ENCODE peak calls at places on chromosomes 13 and 19, in eight cellular contexts. One of them, this sample, is unnamed.

GRCh38 chr13:35500071-35500595 is 23.6 kb upstream of the MAB21L1 start:
- DNase-seq in erythroblast: no peak
- DNase-seq in amniotic epithelial cell: no peak
- DNase-seq in K562: no peak
- DNase-seq in kidney epithelial cell: no peak
- DNase-seq in stimulated activated CD8-positive, alpha-beta memory T cell treated with anti-CD3 and anti-CD28 coated beads, Interleukin-4, amount 100 ng/mL, for 1 hour: no peak
- DNase-seq in NCI-H1092: no peak
- DNase-seq in activated T-helper 2 cell treated with anti-CD3 and anti-CD28 coated beads, Interferon-gamma antibody, Interleukin-2, Interleukin-4, amounts not matched to agents 10 μg/mL and 5 μg/mL and 100 μg/mL, durations not matched to agents 14 hours and 24 hours and 36 hours: no peak
- DNase-seq in this sample: no peak

GRCh38 chr13:58949646-58950045 is 1214.1 kb downstream of the DIAPH3 start:
- DNase-seq in erythroblast: no peak
- DNase-seq in amniotic epithelial cell: no peak
- DNase-seq in K562: no peak
- DNase-seq in kidney epithelial cell: no peak
- DNase-seq in stimulated activated CD8-positive, alpha-beta memory T cell treated with anti-CD3 and anti-CD28 coated beads, Interleukin-4, amount 100 ng/mL, for 1 hour: no peak
- DNase-seq in NCI-H1092: no peak
- DNase-seq in activated T-helper 2 cell treated with anti-CD3 and anti-CD28 coated beads, Interferon-gamma antibody, Interleukin-2, Interleukin-4, amounts not matched to agents 10 μg/mL and 5 μg/mL and 100 μg/mL, durations not matched to agents 14 hours and 24 hours and 36 hours: no peak
- DNase-seq in this sample: no peak

GRCh38 chr13:43153436-43154082 is 130.2 kb downstream of the DNAJC15 start:
- DNase-seq in erythroblast: no peak
- DNase-seq in amniotic epithelial cell: peak
- DNase-seq in K562: no peak
- DNase-seq in kidney epithelial cell: peak
- DNase-seq in stimulated activated CD8-positive, alpha-beta memory T cell treated with anti-CD3 and anti-CD28 coated beads, Interleukin-4, amount 100 ng/mL, for 1 hour: no peak
- DNase-seq in NCI-H1092: no peak
- DNase-seq in activated T-helper 2 cell treated with anti-CD3 and anti-CD28 coated beads, Interferon-gamma antibody, Interleukin-2, Interleukin-4, amounts not matched to agents 10 μg/mL and 5 μg/mL and 100 μg/mL, durations not matched to agents 14 hours and 24 hours and 36 hours: no peak
- DNase-seq in this sample: peak

GRCh38 chr19:54160182-54160811 is 776 bp upstream of the LENG1 start:
- DNase-seq in erythroblast: no peak
- DNase-seq in amniotic epithelial cell: no peak
- DNase-seq in K562: peak
- DNase-seq in kidney epithelial cell: no peak
- DNase-seq in stimulated activated CD8-positive, alpha-beta memory T cell treated with anti-CD3 and anti-CD28 coated beads, Interleukin-4, amount 100 ng/mL, for 1 hour: no peak
- DNase-seq in NCI-H1092: no peak
- DNase-seq in activated T-helper 2 cell treated with anti-CD3 and anti-CD28 coated beads, Interferon-gamma antibody, Interleukin-2, Interleukin-4, amounts not matched to agents 10 μg/mL and 5 μg/mL and 100 μg/mL, durations not matched to agents 14 hours and 24 hours and 36 hours: no peak
- DNase-seq in this sample: peak

GRCh38 chr13:95288899-95289500 is 12.3 kb downstream of the ABCC4 start:
- DNase-seq in erythroblast: no peak
- DNase-seq in amniotic epithelial cell: no peak
- DNase-seq in K562: no peak
- DNase-seq in kidney epithelial cell: no peak
- DNase-seq in stimulated activated CD8-positive, alpha-beta memory T cell treated with anti-CD3 and anti-CD28 coated beads, Interleukin-4, amount 100 ng/mL, for 1 hour: no peak
- DNase-seq in NCI-H1092: no peak
- DNase-seq in activated T-helper 2 cell treated with anti-CD3 and anti-CD28 coated beads, Interferon-gamma antibody, Interleukin-2, Interleukin-4, amounts not matched to agents 10 μg/mL and 5 μg/mL and 100 μg/mL, durations not matched to agents 14 hours and 24 hours and 36 hours: no peak
- DNase-seq in this sample: peak

GRCh38 chr19:17610384-17610783 is 54.9 kb downstream of the COLGALT1 start:
- DNase-seq in erythroblast: peak
- DNase-seq in amniotic epithelial cell: peak
- DNase-seq in K562: peak
- DNase-seq in kidney epithelial cell: no peak
- DNase-seq in stimulated activated CD8-positive, alpha-beta memory T cell treated with anti-CD3 and anti-CD28 coated beads, Interleukin-4, amount 100 ng/mL, for 1 hour: no peak
- DNase-seq in NCI-H1092: no peak
- DNase-seq in activated T-helper 2 cell treated with anti-CD3 and anti-CD28 coated beads, Interferon-gamma antibody, Interleukin-2, Interleukin-4, amounts not matched to agents 10 μg/mL and 5 μg/mL and 100 μg/mL, durations not matched to agents 14 hours and 24 hours and 36 hours: no peak
- DNase-seq in this sample: no peak

GRCh38 chr19:51272183-51272817 is 21.4 kb downstream of the SIGLECL1 start:
- DNase-seq in erythroblast: no peak
- DNase-seq in amniotic epithelial cell: no peak
- DNase-seq in K562: no peak
- DNase-seq in kidney epithelial cell: no peak
- DNase-seq in stimulated activated CD8-positive, alpha-beta memory T cell treated with anti-CD3 and anti-CD28 coated beads, Interleukin-4, amount 100 ng/mL, for 1 hour: no peak
- DNase-seq in NCI-H1092: no peak
- DNase-seq in activated T-helper 2 cell treated with anti-CD3 and anti-CD28 coated beads, Interferon-gamma antibody, Interleukin-2, Interleukin-4, amounts not matched to agents 10 μg/mL and 5 μg/mL and 100 μg/mL, durations not matched to agents 14 hours and 24 hours and 36 hours: no peak
- DNase-seq in this sample: no peak

GRCh38 chr19:51091895-51092873 is 9.5 kb upstream of the KLK14 start:
- DNase-seq in erythroblast: no peak
- DNase-seq in amniotic epithelial cell: no peak
- DNase-seq in K562: no peak
- DNase-seq in kidney epithelial cell: no peak
- DNase-seq in stimulated activated CD8-positive, alpha-beta memory T cell treated with anti-CD3 and anti-CD28 coated beads, Interleukin-4, amount 100 ng/mL, for 1 hour: no peak
- DNase-seq in NCI-H1092: no peak
- DNase-seq in activated T-helper 2 cell treated with anti-CD3 and anti-CD28 coated beads, Interferon-gamma antibody, Interleukin-2, Interleukin-4, amounts not matched to agents 10 μg/mL and 5 μg/mL and 100 μg/mL, durations not matched to agents 14 hours and 24 hours and 36 hours: no peak
- DNase-seq in this sample: no peak

GRCh38 chr13:30752201-30752797 is 17.0 kb downstream of the ALOX5AP start:
- DNase-seq in erythroblast: no peak
- DNase-seq in amniotic epithelial cell: peak
- DNase-seq in K562: no peak
- DNase-seq in kidney epithelial cell: no peak
- DNase-seq in stimulated activated CD8-positive, alpha-beta memory T cell treated with anti-CD3 and anti-CD28 coated beads, Interleukin-4, amount 100 ng/mL, for 1 hour: no peak
- DNase-seq in NCI-H1092: no peak
- DNase-seq in activated T-helper 2 cell treated with anti-CD3 and anti-CD28 coated beads, Interferon-gamma antibody, Interleukin-2, Interleukin-4, amounts not matched to agents 10 μg/mL and 5 μg/mL and 100 μg/mL, durations not matched to agents 14 hours and 24 hours and 36 hours: no peak
- DNase-seq in this sample: peak

GRCh38 chr13:111216166-111216960 is 101.3 kb downstream of the ARHGEF7 start:
- DNase-seq in erythroblast: peak
- DNase-seq in amniotic epithelial cell: peak
- DNase-seq in K562: peak
- DNase-seq in kidney epithelial cell: no peak
- DNase-seq in stimulated activated CD8-positive, alpha-beta memory T cell treated with anti-CD3 and anti-CD28 coated beads, Interleukin-4, amount 100 ng/mL, for 1 hour: no peak
- DNase-seq in NCI-H1092: peak
- DNase-seq in activated T-helper 2 cell treated with anti-CD3 and anti-CD28 coated beads, Interferon-gamma antibody, Interleukin-2, Interleukin-4, amounts not matched to agents 10 μg/mL and 5 μg/mL and 100 μg/mL, durations not matched to agents 14 hours and 24 hours and 36 hours: no peak
- DNase-seq in this sample: peak

GRCh38 chr19:38674388-38675133 is 27.1 kb downstream of the ACTN4 start:
- DNase-seq in erythroblast: no peak
- DNase-seq in amniotic epithelial cell: peak
- DNase-seq in K562: no peak
- DNase-seq in kidney epithelial cell: no peak
- DNase-seq in stimulated activated CD8-positive, alpha-beta memory T cell treated with anti-CD3 and anti-CD28 coated beads, Interleukin-4, amount 100 ng/mL, for 1 hour: no peak
- DNase-seq in NCI-H1092: no peak
- DNase-seq in activated T-helper 2 cell treated with anti-CD3 and anti-CD28 coated beads, Interferon-gamma antibody, Interleukin-2, Interleukin-4, amounts not matched to agents 10 μg/mL and 5 μg/mL and 100 μg/mL, durations not matched to agents 14 hours and 24 hours and 36 hours: no peak
- DNase-seq in this sample: peak

GRCh38 chr19:52296400-52296772 is 583 bp upstream of the ZNF480 start:
- DNase-seq in erythroblast: peak
- DNase-seq in amniotic epithelial cell: no peak
- DNase-seq in K562: no peak
- DNase-seq in kidney epithelial cell: no peak
- DNase-seq in stimulated activated CD8-positive, alpha-beta memory T cell treated with anti-CD3 and anti-CD28 coated beads, Interleukin-4, amount 100 ng/mL, for 1 hour: no peak
- DNase-seq in NCI-H1092: no peak
- DNase-seq in activated T-helper 2 cell treated with anti-CD3 and anti-CD28 coated beads, Interferon-gamma antibody, Interleukin-2, Interleukin-4, amounts not matched to agents 10 μg/mL and 5 μg/mL and 100 μg/mL, durations not matched to agents 14 hours and 24 hours and 36 hours: no peak
- DNase-seq in this sample: no peak

GRCh38 chr19:31979949-31980670 is 365.3 kb upstream of the ZNF507 start:
- DNase-seq in erythroblast: no peak
- DNase-seq in amniotic epithelial cell: no peak
- DNase-seq in K562: no peak
- DNase-seq in kidney epithelial cell: no peak
- DNase-seq in stimulated activated CD8-positive, alpha-beta memory T cell treated with anti-CD3 and anti-CD28 coated beads, Interleukin-4, amount 100 ng/mL, for 1 hour: no peak
- DNase-seq in NCI-H1092: no peak
- DNase-seq in activated T-helper 2 cell treated with anti-CD3 and anti-CD28 coated beads, Interferon-gamma antibody, Interleukin-2, Interleukin-4, amounts not matched to agents 10 μg/mL and 5 μg/mL and 100 μg/mL, durations not matched to agents 14 hours and 24 hours and 36 hours: no peak
- DNase-seq in this sample: no peak

GRCh38 chr13:20045946-20046548 is 87.5 kb downstream of the ZMYM2 start:
- DNase-seq in erythroblast: no peak
- DNase-seq in amniotic epithelial cell: no peak
- DNase-seq in K562: no peak
- DNase-seq in kidney epithelial cell: no peak
- DNase-seq in stimulated activated CD8-positive, alpha-beta memory T cell treated with anti-CD3 and anti-CD28 coated beads, Interleukin-4, amount 100 ng/mL, for 1 hour: no peak
- DNase-seq in NCI-H1092: no peak
- DNase-seq in activated T-helper 2 cell treated with anti-CD3 and anti-CD28 coated beads, Interferon-gamma antibody, Interleukin-2, Interleukin-4, amounts not matched to agents 10 μg/mL and 5 μg/mL and 100 μg/mL, durations not matched to agents 14 hours and 24 hours and 36 hours: no peak
- DNase-seq in this sample: no peak

GRCh38 chr13:59689057-59689456 is 474.7 kb downstream of the DIAPH3 start:
- DNase-seq in erythroblast: no peak
- DNase-seq in amniotic epithelial cell: no peak
- DNase-seq in K562: no peak
- DNase-seq in kidney epithelial cell: no peak
- DNase-seq in stimulated activated CD8-positive, alpha-beta memory T cell treated with anti-CD3 and anti-CD28 coated beads, Interleukin-4, amount 100 ng/mL, for 1 hour: no peak
- DNase-seq in NCI-H1092: no peak
- DNase-seq in activated T-helper 2 cell treated with anti-CD3 and anti-CD28 coated beads, Interferon-gamma antibody, Interleukin-2, Interleukin-4, amounts not matched to agents 10 μg/mL and 5 μg/mL and 100 μg/mL, durations not matched to agents 14 hours and 24 hours and 36 hours: no peak
- DNase-seq in this sample: no peak

GRCh38 chr19:9032136-9032626 is 22.0 kb upstream of the MUC16 start:
- DNase-seq in erythroblast: no peak
- DNase-seq in amniotic epithelial cell: no peak
- DNase-seq in K562: no peak
- DNase-seq in kidney epithelial cell: no peak
- DNase-seq in stimulated activated CD8-positive, alpha-beta memory T cell treated with anti-CD3 and anti-CD28 coated beads, Interleukin-4, amount 100 ng/mL, for 1 hour: no peak
- DNase-seq in NCI-H1092: no peak
- DNase-seq in activated T-helper 2 cell treated with anti-CD3 and anti-CD28 coated beads, Interferon-gamma antibody, Interleukin-2, Interleukin-4, amounts not matched to agents 10 μg/mL and 5 μg/mL and 100 μg/mL, durations not matched to agents 14 hours and 24 hours and 36 hours: no peak
- DNase-seq in this sample: no peak

GRCh38 chr13:99320693-99321481 is 13.7 kb upstream of the GPR183 start:
- DNase-seq in erythroblast: peak
- DNase-seq in amniotic epithelial cell: peak
- DNase-seq in K562: no peak
- DNase-seq in kidney epithelial cell: no peak
- DNase-seq in stimulated activated CD8-positive, alpha-beta memory T cell treated with anti-CD3 and anti-CD28 coated beads, Interleukin-4, amount 100 ng/mL, for 1 hour: no peak
- DNase-seq in NCI-H1092: no peak
- DNase-seq in activated T-helper 2 cell treated with anti-CD3 and anti-CD28 coated beads, Interferon-gamma antibody, Interleukin-2, Interleukin-4, amounts not matched to agents 10 μg/mL and 5 μg/mL and 100 μg/mL, durations not matched to agents 14 hours and 24 hours and 36 hours: no peak
- DNase-seq in this sample: peak

GRCh38 chr19:42989851-42990250 is 36.4 kb downstream of the PSG11 start:
- DNase-seq in erythroblast: no peak
- DNase-seq in amniotic epithelial cell: no peak
- DNase-seq in K562: no peak
- DNase-seq in kidney epithelial cell: no peak
- DNase-seq in stimulated activated CD8-positive, alpha-beta memory T cell treated with anti-CD3 and anti-CD28 coated beads, Interleukin-4, amount 100 ng/mL, for 1 hour: no peak
- DNase-seq in NCI-H1092: no peak
- DNase-seq in activated T-helper 2 cell treated with anti-CD3 and anti-CD28 coated beads, Interferon-gamma antibody, Interleukin-2, Interleukin-4, amounts not matched to agents 10 μg/mL and 5 μg/mL and 100 μg/mL, durations not matched to agents 14 hours and 24 hours and 36 hours: no peak
- DNase-seq in this sample: no peak

GRCh38 chr19:45307361-45307760 is 15.3 kb downstream of the CKM start:
- DNase-seq in erythroblast: no peak
- DNase-seq in amniotic epithelial cell: no peak
- DNase-seq in K562: no peak
- DNase-seq in kidney epithelial cell: no peak
- DNase-seq in stimulated activated CD8-positive, alpha-beta memory T cell treated with anti-CD3 and anti-CD28 coated beads, Interleukin-4, amount 100 ng/mL, for 1 hour: no peak
- DNase-seq in NCI-H1092: no peak
- DNase-seq in activated T-helper 2 cell treated with anti-CD3 and anti-CD28 coated beads, Interferon-gamma antibody, Interleukin-2, Interleukin-4, amounts not matched to agents 10 μg/mL and 5 μg/mL and 100 μg/mL, durations not matched to agents 14 hours and 24 hours and 36 hours: no peak
- DNase-seq in this sample: no peak

GRCh38 chr19:7337380-7338194 is 11.2 kb upstream of the ARHGEF18 start:
- DNase-seq in erythroblast: no peak
- DNase-seq in amniotic epithelial cell: no peak
- DNase-seq in K562: no peak
- DNase-seq in kidney epithelial cell: no peak
- DNase-seq in stimulated activated CD8-positive, alpha-beta memory T cell treated with anti-CD3 and anti-CD28 coated beads, Interleukin-4, amount 100 ng/mL, for 1 hour: no peak
- DNase-seq in NCI-H1092: no peak
- DNase-seq in activated T-helper 2 cell treated with anti-CD3 and anti-CD28 coated beads, Interferon-gamma antibody, Interleukin-2, Interleukin-4, amounts not matched to agents 10 μg/mL and 5 μg/mL and 100 μg/mL, durations not matched to agents 14 hours and 24 hours and 36 hours: peak
- DNase-seq in this sample: no peak

GRCh38 chr19:33267706-33268105 is 34.6 kb downstream of the CEBPA start:
- DNase-seq in erythroblast: no peak
- DNase-seq in amniotic epithelial cell: no peak
- DNase-seq in K562: no peak
- DNase-seq in kidney epithelial cell: no peak
- DNase-seq in stimulated activated CD8-positive, alpha-beta memory T cell treated with anti-CD3 and anti-CD28 coated beads, Interleukin-4, amount 100 ng/mL, for 1 hour: no peak
- DNase-seq in NCI-H1092: no peak
- DNase-seq in activated T-helper 2 cell treated with anti-CD3 and anti-CD28 coated beads, Interferon-gamma antibody, Interleukin-2, Interleukin-4, amounts not matched to agents 10 μg/mL and 5 μg/mL and 100 μg/mL, durations not matched to agents 14 hours and 24 hours and 36 hours: no peak
- DNase-seq in this sample: no peak

GRCh38 chr13:23979361-23980159 is 82.3 kb upstream of the C1QTNF9B start:
- DNase-seq in erythroblast: peak
- DNase-seq in amniotic epithelial cell: peak
- DNase-seq in K562: no peak
- DNase-seq in kidney epithelial cell: peak
- DNase-seq in stimulated activated CD8-positive, alpha-beta memory T cell treated with anti-CD3 and anti-CD28 coated beads, Interleukin-4, amount 100 ng/mL, for 1 hour: peak
- DNase-seq in NCI-H1092: no peak
- DNase-seq in activated T-helper 2 cell treated with anti-CD3 and anti-CD28 coated beads, Interferon-gamma antibody, Interleukin-2, Interleukin-4, amounts not matched to agents 10 μg/mL and 5 μg/mL and 100 μg/mL, durations not matched to agents 14 hours and 24 hours and 36 hours: peak
- DNase-seq in this sample: peak

GRCh38 chr13:90412980-90413379 is 934.5 kb upstream of the MIR17HG start:
- DNase-seq in erythroblast: no peak
- DNase-seq in amniotic epithelial cell: no peak
- DNase-seq in K562: no peak
- DNase-seq in kidney epithelial cell: no peak
- DNase-seq in stimulated activated CD8-positive, alpha-beta memory T cell treated with anti-CD3 and anti-CD28 coated beads, Interleukin-4, amount 100 ng/mL, for 1 hour: no peak
- DNase-seq in NCI-H1092: no peak
- DNase-seq in activated T-helper 2 cell treated with anti-CD3 and anti-CD28 coated beads, Interferon-gamma antibody, Interleukin-2, Interleukin-4, amounts not matched to agents 10 μg/mL and 5 μg/mL and 100 μg/mL, durations not matched to agents 14 hours and 24 hours and 36 hours: no peak
- DNase-seq in this sample: no peak

GRCh38 chr19:4305253-4305612 is 835 bp downstream of the FSD1 start:
- DNase-seq in erythroblast: no peak
- DNase-seq in amniotic epithelial cell: no peak
- DNase-seq in K562: peak
- DNase-seq in kidney epithelial cell: no peak
- DNase-seq in stimulated activated CD8-positive, alpha-beta memory T cell treated with anti-CD3 and anti-CD28 coated beads, Interleukin-4, amount 100 ng/mL, for 1 hour: no peak
- DNase-seq in NCI-H1092: no peak
- DNase-seq in activated T-helper 2 cell treated with anti-CD3 and anti-CD28 coated beads, Interferon-gamma antibody, Interleukin-2, Interleukin-4, amounts not matched to agents 10 μg/mL and 5 μg/mL and 100 μg/mL, durations not matched to agents 14 hours and 24 hours and 36 hours: no peak
- DNase-seq in this sample: no peak

GRCh38 chr19:3383121-3383722 is 16.8 kb downstream of the NFIC start:
- DNase-seq in erythroblast: no peak
- DNase-seq in amniotic epithelial cell: no peak
- DNase-seq in K562: no peak
- DNase-seq in kidney epithelial cell: no peak
- DNase-seq in stimulated activated CD8-positive, alpha-beta memory T cell treated with anti-CD3 and anti-CD28 coated beads, Interleukin-4, amount 100 ng/mL, for 1 hour: no peak
- DNase-seq in NCI-H1092: no peak
- DNase-seq in activated T-helper 2 cell treated with anti-CD3 and anti-CD28 coated beads, Interferon-gamma antibody, Interleukin-2, Interleukin-4, amounts not matched to agents 10 μg/mL and 5 μg/mL and 100 μg/mL, durations not matched to agents 14 hours and 24 hours and 36 hours: no peak
- DNase-seq in this sample: no peak

GRCh38 chr13:39875111-39875510 is 219.6 kb downstream of the COG6 start:
- DNase-seq in erythroblast: no peak
- DNase-seq in amniotic epithelial cell: peak
- DNase-seq in K562: no peak
- DNase-seq in kidney epithelial cell: no peak
- DNase-seq in stimulated activated CD8-positive, alpha-beta memory T cell treated with anti-CD3 and anti-CD28 coated beads, Interleukin-4, amount 100 ng/mL, for 1 hour: no peak
- DNase-seq in NCI-H1092: no peak
- DNase-seq in activated T-helper 2 cell treated with anti-CD3 and anti-CD28 coated beads, Interferon-gamma antibody, Interleukin-2, Interleukin-4, amounts not matched to agents 10 μg/mL and 5 μg/mL and 100 μg/mL, durations not matched to agents 14 hours and 24 hours and 36 hours: no peak
- DNase-seq in this sample: no peak

GRCh38 chr13:84684804-84685203 is 802.5 kb upstream of the SLITRK1 start:
- DNase-seq in erythroblast: no peak
- DNase-seq in amniotic epithelial cell: no peak
- DNase-seq in K562: no peak
- DNase-seq in kidney epithelial cell: no peak
- DNase-seq in stimulated activated CD8-positive, alpha-beta memory T cell treated with anti-CD3 and anti-CD28 coated beads, Interleukin-4, amount 100 ng/mL, for 1 hour: no peak
- DNase-seq in NCI-H1092: no peak
- DNase-seq in activated T-helper 2 cell treated with anti-CD3 and anti-CD28 coated beads, Interferon-gamma antibody, Interleukin-2, Interleukin-4, amounts not matched to agents 10 μg/mL and 5 μg/mL and 100 μg/mL, durations not matched to agents 14 hours and 24 hours and 36 hours: no peak
- DNase-seq in this sample: no peak

GRCh38 chr13:23921451-23921888 is 24.2 kb upstream of the C1QTNF9B start:
- DNase-seq in erythroblast: peak
- DNase-seq in amniotic epithelial cell: peak
- DNase-seq in K562: peak
- DNase-seq in kidney epithelial cell: peak
- DNase-seq in stimulated activated CD8-positive, alpha-beta memory T cell treated with anti-CD3 and anti-CD28 coated beads, Interleukin-4, amount 100 ng/mL, for 1 hour: no peak
- DNase-seq in NCI-H1092: peak
- DNase-seq in activated T-helper 2 cell treated with anti-CD3 and anti-CD28 coated beads, Interferon-gamma antibody, Interleukin-2, Interleukin-4, amounts not matched to agents 10 μg/mL and 5 μg/mL and 100 μg/mL, durations not matched to agents 14 hours and 24 hours and 36 hours: no peak
- DNase-seq in this sample: peak

GRCh38 chr13:27631156-27631555 is 9.5 kb downstream of the POLR1D start:
- DNase-seq in erythroblast: no peak
- DNase-seq in amniotic epithelial cell: peak
- DNase-seq in K562: no peak
- DNase-seq in kidney epithelial cell: no peak
- DNase-seq in stimulated activated CD8-positive, alpha-beta memory T cell treated with anti-CD3 and anti-CD28 coated beads, Interleukin-4, amount 100 ng/mL, for 1 hour: no peak
- DNase-seq in NCI-H1092: no peak
- DNase-seq in activated T-helper 2 cell treated with anti-CD3 and anti-CD28 coated beads, Interferon-gamma antibody, Interleukin-2, Interleukin-4, amounts not matched to agents 10 μg/mL and 5 μg/mL and 100 μg/mL, durations not matched to agents 14 hours and 24 hours and 36 hours: no peak
- DNase-seq in this sample: no peak